ENCODE peak calls at places on chromosomes 13 and 19, in five cellular contexts. T is testis, U is pancreas, Q is ascending aorta, X is neural progenitor cell. W is an unnamed sample. For H3K9me3, the result is how much of the 10 kb centered on the place peaks cover.

GRCh38 chr13:36919206-36919832 is 719 bp downstream of the SMAD9 start:
- DNase-seq in T (peak), U (peak), Q (peak), X (peak), W (peak)

GRCh38 chr13:66021846-66022245 is 1208.3 kb downstream of the PCDH9 start:
- DNase-seq in T (no peak), U (no peak), Q (no peak), X (no peak), W (no peak)

GRCh38 chr19:12769689-12770088 is 5.7 kb downstream of the HOOK2 start:
- DNase-seq in T (peak), U (no peak), Q (no peak), X (peak), W (peak)

GRCh38 chr19:2543463-2544442 is 67.8 kb downstream of the GADD45B start:
- DNase-seq in T (peak), U (peak), Q (peak), X (peak), W (no peak)

GRCh38 chr19:12786149-12786870 is 5.0 kb upstream of the JUNB start:
- DNase-seq in T (peak), U (peak), Q (peak), X (no peak), W (no peak)

GRCh38 chr19:55355213-55355821 is 798 bp upstream of the COX6B2 start:
- DNase-seq in T (no peak), U (no peak), Q (no peak), X (peak), W (no peak)

GRCh38 chr19:7550987-7551761 is 15.7 kb downstream of the PNPLA6 start:
- DNase-seq in T (peak), U (peak), Q (peak), X (peak), W (no peak)

GRCh38 chr13:106524108-106524507 is 11.4 kb downstream of the EFNB2 start:
- DNase-seq in T (no peak), U (no peak), Q (no peak), X (no peak), W (no peak)

GRCh38 chr13:52922961-52923360 is 74.5 kb upstream of the PCDH8 start:
- DNase-seq in T (no peak), U (no peak), Q (no peak), X (no peak), W (no peak)

GRCh38 chr19:1590641-1591397 is 1.8 kb downstream of the MBD3 start:
- DNase-seq in T (no peak), U (no peak), Q (no peak), X (peak), W (peak)

DNA sequence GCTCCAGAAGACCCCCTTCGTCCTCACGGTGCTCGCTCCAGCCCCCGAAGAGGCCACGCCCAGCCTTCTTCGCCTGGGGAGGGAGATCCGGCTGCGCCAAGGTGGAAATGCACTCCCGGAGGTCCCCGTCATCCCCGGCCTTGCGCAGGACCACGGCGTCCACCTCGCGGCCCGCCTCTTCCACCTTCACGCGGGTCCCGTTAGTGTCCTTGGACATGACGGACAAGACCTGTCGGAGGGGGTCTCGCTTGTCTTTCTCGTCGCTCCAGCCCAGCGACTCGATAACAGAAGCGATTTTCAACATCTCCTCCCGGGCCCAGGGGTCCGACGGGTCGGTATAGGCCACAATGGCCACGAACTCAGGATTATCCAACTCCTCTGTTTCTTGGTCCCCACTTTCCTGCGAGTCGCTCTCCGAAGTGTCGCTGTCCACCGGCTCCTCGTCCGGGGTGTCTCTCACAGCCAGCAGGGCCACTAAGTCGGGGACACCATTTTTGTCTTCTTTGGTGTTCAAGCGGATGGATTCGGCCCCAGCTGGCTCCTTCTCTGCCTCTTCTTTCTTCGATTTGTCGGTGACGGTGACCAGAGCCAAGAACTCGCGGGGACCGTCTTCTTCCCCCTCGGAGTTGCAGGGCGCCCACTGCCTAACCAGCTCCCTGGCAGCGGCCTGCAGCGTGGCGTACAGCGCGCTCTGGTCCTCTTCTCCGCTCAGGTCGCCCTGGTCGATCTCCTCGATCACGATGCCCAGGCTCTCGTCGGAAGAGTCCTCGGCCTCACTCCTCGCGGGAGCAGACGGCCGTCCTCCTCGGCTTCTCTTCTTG is 1.3 kb downstream of the PNMA8B start:
- DNase-seq in T (no peak), U (no peak), Q (no peak), X (peak), W (no peak)
- H3K4me3 ChIP-seq in T (peak), U (no peak), Q (peak), X (no peak), W (no peak)

DNA sequence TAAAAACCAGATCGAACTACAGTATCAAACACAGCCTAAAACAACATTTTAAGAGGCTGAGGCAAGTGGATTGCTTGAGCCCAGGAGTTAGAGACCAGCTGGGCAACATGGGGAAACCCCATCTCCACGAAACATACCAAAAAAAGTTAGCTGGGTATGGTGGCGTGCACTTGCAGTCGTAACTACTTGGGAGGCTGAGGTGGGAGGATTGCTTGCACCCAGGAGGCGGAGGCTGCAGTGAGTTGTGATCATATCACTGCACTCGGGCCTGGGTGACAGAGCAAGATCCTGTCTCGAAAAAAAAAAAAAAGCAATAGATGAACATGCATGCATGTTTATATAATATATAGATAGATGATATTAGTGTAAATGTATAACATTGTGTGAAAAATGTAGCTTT is 5.2 kb upstream of the MRPS31 start:
- DNase-seq in T (no peak), U (no peak), Q (no peak), X (no peak), W (no peak)
- H3K27ac ChIP-seq in T (no peak), U (no peak), Q (no peak), X (no peak), W (peak)

DNA sequence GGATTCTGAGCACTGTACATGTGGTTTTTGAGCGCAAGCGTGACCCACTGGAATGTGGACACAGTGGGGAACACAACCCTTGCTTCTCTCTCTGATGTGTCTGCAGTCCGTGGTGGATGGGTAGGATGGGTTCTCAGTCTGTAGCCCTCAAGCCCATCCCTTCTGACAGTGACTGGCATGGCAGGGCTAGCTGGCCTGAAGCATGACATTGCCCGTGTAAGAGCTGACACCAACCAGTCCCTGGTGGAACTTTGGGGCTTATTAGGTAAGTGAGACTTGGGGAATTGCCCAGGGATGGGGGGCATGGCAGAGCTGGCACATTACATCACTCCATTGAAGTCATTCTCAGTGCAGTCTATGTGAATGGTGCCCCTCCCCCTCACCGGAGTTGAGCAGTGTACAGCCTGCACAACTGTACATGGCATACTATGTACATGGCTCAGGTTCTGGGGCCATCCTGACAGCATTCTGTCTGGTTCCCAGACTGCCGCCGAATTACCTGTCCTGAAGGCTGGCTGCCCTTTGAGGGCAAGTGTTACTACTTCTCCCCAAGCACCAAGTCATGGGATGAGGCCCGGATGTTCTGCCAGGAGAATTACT is 16.8 kb downstream of the CLEC17A start:
- DNase-seq in T (no peak), U (no peak), Q (no peak), X (no peak), W (no peak)
- H3K9me3 ChIP-seq in T (under half), U (under half), Q (under half), X (under half), W (under half)

GRCh38 chr19:51396175-51396574 is 5.8 kb upstream of the C19orf84 start:
- DNase-seq in T (no peak), U (no peak), Q (no peak), X (no peak), W (no peak)
- H3K4me3 ChIP-seq in T (no peak), U (no peak), Q (no peak), X (no peak), W (no peak)

GRCh38 chr13:113411216-113412023 is 41.9 kb downstream of the ADPRHL1 start:
- DNase-seq in T (no peak), U (no peak), Q (peak), X (peak), W (no peak)
- H3K27ac ChIP-seq in T (no peak), U (no peak), Q (peak), X (no peak), W (no peak)

GRCh38 chr19:58007285-58007684 is 4.7 kb upstream of the ZNF606 start:
- DNase-seq in T (no peak), U (no peak), Q (no peak), X (no peak), W (no peak)

GRCh38 chr19:58010507-58010906 is 7.9 kb upstream of the ZNF606 start:
- DNase-seq in T (no peak), U (no peak), Q (no peak), X (no peak), W (no peak)

GRCh38 chr19:58009301-58009665 is 6.7 kb upstream of the ZNF606 start:
- DNase-seq in T (no peak), U (no peak), Q (no peak), X (no peak), W (no peak)

DNA sequence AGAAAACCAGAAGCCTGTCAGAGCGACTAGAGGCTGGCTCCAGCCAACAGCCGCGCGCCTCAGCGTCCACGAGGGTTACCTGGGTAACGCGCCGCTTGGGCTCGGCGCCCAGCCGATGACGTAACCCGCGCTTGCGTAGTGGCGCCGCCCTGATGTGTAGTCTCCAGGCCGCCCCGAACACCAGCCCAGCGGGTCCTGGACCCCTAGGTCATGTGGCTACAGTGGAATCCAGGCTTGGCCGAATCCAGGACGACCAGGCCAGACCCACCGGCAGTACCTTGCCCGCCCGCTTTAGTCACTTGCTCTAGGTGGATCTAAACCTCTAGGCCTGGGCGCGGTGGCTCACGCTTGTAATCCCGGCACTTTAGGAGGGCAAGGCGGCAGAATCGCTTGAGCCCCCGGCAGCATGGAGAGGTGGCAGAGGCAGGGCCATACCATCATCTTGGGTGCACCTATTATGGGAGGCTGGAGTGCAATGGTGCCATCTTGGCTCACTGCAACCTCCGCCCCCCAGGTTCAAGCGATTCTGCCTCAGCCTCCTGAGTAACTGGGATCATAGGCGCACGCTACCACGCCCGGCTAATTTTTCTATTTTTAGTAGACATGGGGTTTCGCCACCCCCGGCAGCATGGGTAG is 7.2 kb upstream of the ZNF606 start:
- DNase-seq in T (peak), U (peak), Q (peak), X (peak), W (peak)
- H3K9me3 ChIP-seq in T (under half), U (under half), Q (half or more), X (under half), W (under half)

DNA sequence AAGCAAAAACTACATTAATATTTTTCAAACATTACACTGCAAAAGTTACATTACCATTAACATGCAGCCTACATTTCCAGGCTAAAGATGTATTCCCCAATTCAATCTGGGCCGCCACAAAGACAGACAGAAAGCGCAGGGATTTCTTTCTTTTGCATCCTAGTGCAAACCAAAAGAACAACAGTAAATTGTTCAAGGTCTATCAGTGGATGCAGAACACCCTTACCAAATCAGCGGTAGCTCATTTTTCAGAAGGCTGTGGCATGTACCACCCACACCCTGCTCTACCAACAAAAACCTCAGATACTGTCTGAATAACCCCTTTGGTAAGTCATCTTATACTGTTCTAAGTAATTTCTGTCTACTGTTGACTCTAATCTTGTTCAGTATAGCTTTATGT is 3.6 kb downstream of the TPT1 start:
- DNase-seq in T (no peak), U (no peak), Q (no peak), X (no peak), W (no peak)
- H3K4me3 ChIP-seq in T (no peak), U (no peak), Q (no peak), X (no peak), W (peak)

DNA sequence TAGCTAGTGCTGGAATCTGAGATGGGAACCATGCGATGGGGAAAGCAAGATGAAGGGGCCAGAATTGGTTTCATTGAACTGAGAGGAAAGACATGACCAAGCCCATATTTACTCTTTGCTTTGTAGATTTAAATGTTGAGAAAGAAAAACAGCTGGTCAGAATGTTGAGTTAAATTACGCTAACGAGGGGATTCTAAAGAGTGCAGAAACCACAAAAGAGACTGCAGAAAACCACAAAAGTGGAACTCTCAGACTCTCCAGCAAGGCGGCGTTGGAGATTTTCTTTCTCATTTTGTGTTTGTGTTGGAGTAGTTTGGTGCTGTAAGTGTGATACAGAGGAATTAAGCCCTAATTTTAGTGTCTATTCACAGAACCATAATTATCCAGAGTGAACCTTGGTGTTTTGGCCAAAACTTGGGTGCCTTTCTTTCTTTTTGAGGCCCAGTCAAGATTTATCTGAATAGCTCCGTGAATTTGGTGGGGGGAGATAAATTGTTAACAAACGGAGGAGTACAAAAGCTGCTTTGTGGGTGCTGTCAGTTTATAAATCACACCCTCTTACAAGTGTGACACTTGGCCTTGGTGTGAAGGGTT is 26.3 kb downstream of the SAE1 start:
- DNase-seq in T (no peak), U (no peak), Q (no peak), X (no peak), W (peak)
- H3K27ac ChIP-seq in T (no peak), U (no peak), Q (peak), X (peak), W (peak)